ENCODE peak calls at places on chromosomes 3 and 15, in eight cellular contexts. N is cardiac muscle cell, H is sigmoid colon, U is GM12878, S is stomach, R is breast epithelium, Z is left ventricle myocardium inferior, K is psoas muscle. A is an unnamed sample.

GRCh38 chr3:167716920-167717319 is 17.8 kb downstream of the PDCD10 start:
- DNase-seq in Z (no peak), S (no peak), U (no peak), R (no peak), H (no peak), N (no peak), K (no peak), A (no peak)

GRCh38 chr15:65653781-65654521 is 32.2 kb downstream of the SLC24A1 start:
- DNase-seq in R (no peak), U (no peak), K (no peak), Z (no peak), H (no peak), S (no peak), N (peak), A (no peak)

GRCh38 chr3:129597792-129598381 is 8.6 kb downstream of the PLXND1 start:
- DNase-seq in N (peak), K (no peak), Z (no peak), U (no peak), R (no peak), H (no peak), S (no peak), A (no peak)

GRCh38 chr3:103365467-103365866 is 930.7 kb downstream of the ZPLD1 start:
- DNase-seq in H (no peak), Z (no peak), R (no peak), N (no peak), U (no peak), K (no peak), S (no peak), A (no peak)

GRCh38 chr3:78809941-78810340 is 957.9 kb downstream of the ROBO1 start:
- DNase-seq in U (no peak), K (no peak), Z (no peak), N (no peak), S (no peak), R (no peak), H (no peak), A (no peak)

GRCh38 chr3:154973851-154974250 is 106.3 kb upstream of the MME start:
- DNase-seq in R (no peak), S (no peak), U (no peak), K (no peak), Z (no peak), N (no peak), H (no peak), A (no peak)

GRCh38 chr3:61682671-61683408 is 121.5 kb downstream of the PTPRG start:
- DNase-seq in H (no peak), U (no peak), K (no peak), R (no peak), N (no peak), Z (no peak), S (no peak), A (no peak)

GRCh38 chr3:50405249-50405648 is 45.9 kb upstream of the TMEM115 start:
- DNase-seq in Z (no peak), H (no peak), S (no peak), N (peak), R (no peak), U (no peak), K (no peak), A (no peak)

GRCh38 chr3:131553495-131554247 is 50.9 kb upstream of the MRPL3 start:
- DNase-seq in Z (no peak), S (no peak), K (no peak), U (peak), H (no peak), N (no peak), R (no peak), A (no peak)

GRCh38 chr15:72491768-72492167 is 17.6 kb downstream of the ARIH1 start:
- DNase-seq in N (peak), S (no peak), K (no peak), U (no peak), H (no peak), R (no peak), Z (no peak), A (no peak)

GRCh38 chr15:72495007-72495406 is 20.9 kb downstream of the ARIH1 start:
- DNase-seq in S (no peak), Z (no peak), H (no peak), U (no peak), N (no peak), R (no peak), K (no peak), A (no peak)

GRCh38 chr15:72492733-72493132 is 18.6 kb downstream of the ARIH1 start:
- DNase-seq in R (no peak), S (no peak), N (peak), U (no peak), Z (no peak), H (no peak), K (no peak), A (no peak)

GRCh38 chr15:72489943-72490554 is 15.9 kb downstream of the ARIH1 start:
- DNase-seq in U (no peak), N (no peak), K (no peak), H (no peak), Z (no peak), R (no peak), S (no peak), A (no peak)

DNA sequence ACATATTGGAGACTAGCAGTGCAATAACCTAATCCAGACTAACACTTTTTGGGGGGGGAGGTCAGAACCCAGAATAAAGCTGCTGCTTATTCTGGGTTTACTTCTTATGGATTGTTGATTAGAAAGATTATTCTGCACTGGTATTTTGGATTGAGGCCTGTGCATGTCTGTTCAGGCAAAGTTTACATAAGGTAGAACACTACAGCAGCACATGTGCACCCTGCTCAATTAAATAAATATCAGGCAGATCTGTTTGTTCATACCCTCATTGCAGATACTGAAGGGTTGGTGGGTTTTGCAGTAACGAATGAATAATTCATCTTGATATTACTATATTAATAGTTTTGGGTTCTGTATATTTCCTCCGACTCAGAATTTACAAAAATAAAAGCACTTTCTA is 19.1 kb downstream of the ARIH1 start:
- DNase-seq in R (no peak), K (no peak), S (no peak), N (no peak), U (no peak), H (no peak), Z (no peak), A (no peak)
- H3K27ac ChIP-seq in R (no peak), K (peak), S (no peak), N (no peak), U (no peak), H (no peak), Z (no peak), A (no peak)

GRCh38 chr15:89195836-89196235 is 25.5 kb downstream of the RLBP1 start:
- DNase-seq in H (no peak), K (no peak), S (no peak), R (no peak), N (peak), U (no peak), Z (no peak), A (no peak)

GRCh38 chr15:89196241-89196640 is 25.1 kb downstream of the RLBP1 start:
- DNase-seq in R (no peak), H (no peak), N (no peak), U (no peak), K (no peak), S (no peak), Z (no peak), A (no peak)

GRCh38 chr15:89192771-89193170 is 28.6 kb downstream of the RLBP1 start:
- DNase-seq in R (no peak), K (no peak), H (no peak), Z (no peak), N (peak), U (no peak), S (no peak), A (no peak)

GRCh38 chr15:89194608-89195007 is 26.8 kb downstream of the RLBP1 start:
- DNase-seq in S (no peak), R (no peak), H (no peak), Z (no peak), K (no peak), N (no peak), U (no peak), A (no peak)

GRCh38 chr15:89192136-89192535 is 29.2 kb downstream of the RLBP1 start:
- DNase-seq in Z (no peak), N (no peak), U (no peak), K (no peak), S (no peak), H (no peak), R (no peak), A (no peak)
- H3K27ac ChIP-seq in Z (no peak), N (no peak), U (no peak), K (no peak), S (no peak), H (no peak), R (no peak), A (no peak)

GRCh38 chr3:185549111-185549510 is 3.3 kb downstream of the LIPH start:
- DNase-seq in U (no peak), Z (no peak), H (no peak), K (no peak), N (peak), S (peak), R (no peak), A (no peak)
- H3K27ac ChIP-seq in U (peak), Z (peak), H (no peak), K (no peak), N (no peak), S (peak), R (peak), A (no peak)

GRCh38 chr3:135597855-135598254 is 367.7 kb upstream of the PPP2R3A start:
- DNase-seq in N (no peak), H (no peak), R (no peak), U (no peak), K (no peak), Z (no peak), S (no peak), A (no peak)
- H3K27ac ChIP-seq in N (no peak), H (no peak), R (no peak), U (no peak), K (no peak), Z (no peak), S (no peak), A (no peak)

GRCh38 chr3:195911946-195912270 is 3.6 kb upstream of the TNK2 start:
- DNase-seq in K (peak), N (no peak), Z (no peak), R (no peak), U (no peak), S (no peak), H (peak), A (no peak)
- H3K27ac ChIP-seq in K (no peak), N (no peak), Z (no peak), R (peak), U (no peak), S (no peak), H (no peak), A (no peak)

GRCh38 chr3:134333522-134334181 is 40.6 kb downstream of the AMOTL2 start:
- DNase-seq in K (no peak), N (peak), U (no peak), Z (no peak), S (no peak), R (peak), H (peak), A (no peak)
- H3K27ac ChIP-seq in K (peak), N (peak), U (no peak), Z (peak), S (peak), R (peak), H (peak), A (no peak)

GRCh38 chr3:73727117-73727802 is 102.5 kb upstream of the PDZRN3 start:
- DNase-seq in H (peak), Z (no peak), R (no peak), U (no peak), S (no peak), K (peak), N (peak), A (peak)
- H3K27ac ChIP-seq in H (peak), Z (peak), R (peak), U (no peak), S (peak), K (peak), N (peak), A (no peak)

A was measured in kidney.